ENCODE peak calls at places on chromosomes 7 and 10, in nine cellular contexts. L is lung; U is endothelial cell of umbilical vein; T is pancreas; S is heart right ventricle; A is fibroblast of lung; F is PC-9; I is CD4-positive, alpha-beta memory T cell; M is heart left ventricle. P is an unnamed sample.

GRCh38 chr10:124741281-124741921 is 2.8 kb downstream of the FAM53B start:
- DNase-seq in T (peak; percentile 70), L (peak; percentile 82), I (peak; percentile 79), U (peak; percentile 85), S (peak; percentile 81), M (peak; percentile 90), F (peak; percentile 42), A (peak; percentile 63), P (peak; percentile 92)

GRCh38 chr10:70192325-70192966 is 22.1 kb upstream of the SAR1A start:
- DNase-seq in F (no peak), L (no peak), A (no peak), I (no peak), S (no peak), U (no peak), T (no peak), M (no peak), P (no peak)

GRCh38 chr10:129704786-129705525 is 237.9 kb downstream of the MGMT start:
- DNase-seq in U (no peak), I (no peak), A (peak; percentile 21), F (no peak), S (no peak), T (no peak), L (no peak), M (no peak), P (no peak)

GRCh38 chr10:126252884-126253612 is 135.2 kb downstream of the ADAM12 start:
- DNase-seq in A (peak; percentile 100), S (no peak), F (no peak), M (no peak), T (no peak), U (peak; percentile 7), L (no peak), I (no peak), P (peak; percentile 74)

GRCh38 chr7:84209006-84209405 is 14.4 kb upstream of the SEMA3A start:
- DNase-seq in T (no peak), A (no peak), F (no peak), S (no peak), M (no peak), U (no peak), I (no peak), L (no peak), P (no peak)

GRCh38 chr10:70317272-70317942 is 33.6 kb upstream of the NPFFR1 start:
- DNase-seq in L (no peak), M (no peak), F (no peak), I (no peak), A (no peak), S (no peak), U (no peak), T (no peak), P (no peak)

GRCh38 chr10:178208-178607 is 43.0 kb downstream of the ZMYND11 start:
- DNase-seq in U (peak; percentile 66), I (peak; percentile 16), S (no peak), F (no peak), L (no peak), M (no peak), T (no peak), A (peak; percentile 45), P (no peak)

GRCh38 chr7:45661302-45661995 is 87.3 kb downstream of the ADCY1 start:
- DNase-seq in S (no peak), A (no peak), F (no peak), I (no peak), U (no peak), L (no peak), M (no peak), T (no peak), P (no peak)

GRCh38 chr7:18495412-18496335 is at the start of gene HDAC9:
- DNase-seq in S (peak; percentile 17), U (peak; percentile 63), M (peak; percentile 72), T (no peak), L (no peak), A (peak; percentile 77), I (no peak), F (no peak), P (peak; percentile 65)

GRCh38 chr10:96829029-96829773 is 2.9 kb upstream of the LCOR start:
- DNase-seq in F (no peak), L (no peak), S (no peak), I (no peak), T (no peak), A (no peak), U (no peak), M (no peak), P (no peak)

GRCh38 chr7:101625076-101625914 is 3.8 kb downstream of the MYL10 start:
- DNase-seq in A (peak; percentile 59), L (no peak), F (no peak), M (no peak), I (no peak), S (no peak), T (no peak), U (no peak), P (no peak)

GRCh38 chr7:2996141-2996540 is 47.5 kb downstream of the CARD11 start:
- DNase-seq in F (no peak), S (no peak), M (no peak), U (no peak), L (no peak), T (no peak), I (no peak), A (no peak), P (no peak)

GRCh38 chr7:95608344-95609173 is 12.2 kb upstream of the PDK4 start:
- DNase-seq in U (peak; percentile 99), F (peak; percentile 97), A (peak; percentile 82), S (peak; percentile 89), M (peak; percentile 96), L (peak; percentile 88), T (peak; percentile 90), I (no peak), P (peak; percentile 97)

GRCh38 chr10:110811791-110812581 is 59.7 kb upstream of the PDCD4 start:
- DNase-seq in T (peak; percentile 63), L (no peak), A (no peak), M (peak; percentile 75), S (peak; percentile 40), I (no peak), U (no peak), F (no peak), P (peak; percentile 39)

GRCh38 chr7:129462445-129462844 is 28.2 kb downstream of the STRIP2 start:
- DNase-seq in A (no peak), L (no peak), S (no peak), U (no peak), T (no peak), F (no peak), M (no peak), I (no peak), P (no peak)

GRCh38 chr10:132881186-132881920 is 61.0 kb downstream of the CFAP46 start:
- DNase-seq in F (no peak), S (peak; percentile 5), L (no peak), I (no peak), M (peak; percentile 7), A (no peak), T (no peak), U (no peak), P (no peak)

GRCh38 chr7:7138897-7139296 is 43.4 kb upstream of the C1GALT1 start:
- DNase-seq in L (no peak), A (no peak), F (peak; percentile 20), M (no peak), S (no peak), U (no peak), I (no peak), T (no peak), P (no peak)

GRCh38 chr10:131681122-131681521 is 219.7 kb upstream of the PPP2R2D start:
- DNase-seq in S (no peak), F (no peak), U (no peak), I (no peak), A (no peak), M (no peak), L (no peak), T (no peak), P (no peak)
- H3K9me3 ChIP-seq in S (no peaks in the 10 kb centered on the region), F (no peaks in the 10 kb centered on the region), U (peaks cover 17% of the 10 kb centered on the region), I (no peaks in the 10 kb centered on the region), A (no peaks in the 10 kb centered on the region), M (no peaks in the 10 kb centered on the region), L (peaks cover 3% of the 10 kb centered on the region), T (no peaks in the 10 kb centered on the region), P (no peaks in the 10 kb centered on the region)

GRCh38 chr7:76173566-76174205 is 28.0 kb upstream of the SRRM3 start:
- DNase-seq in F (no peak), U (no peak), A (no peak), T (no peak), M (no peak), S (no peak), L (no peak), I (no peak), P (no peak)

GRCh38 chr7:76182225-76182965 is 19.3 kb upstream of the SRRM3 start:
- DNase-seq in F (no peak), U (no peak), I (no peak), S (no peak), M (no peak), L (no peak), T (no peak), A (no peak), P (no peak)

GRCh38 chr7:76185187-76185915 is 16.3 kb upstream of the SRRM3 start:
- DNase-seq in I (no peak), F (no peak), L (no peak), M (no peak), S (no peak), A (no peak), T (no peak), U (no peak), P (no peak)

GRCh38 chr7:76179686-76180085 is 22.0 kb upstream of the SRRM3 start:
- DNase-seq in M (no peak), L (no peak), A (no peak), S (no peak), I (no peak), U (no peak), F (no peak), T (no peak), P (no peak)
- H3K27ac ChIP-seq in M (no peak overlapping the region), L (no peak overlapping the region), A (no peak overlapping the region), S (no peak overlapping the region), I (no peak overlapping the region), U (no peak overlapping the region), F (no peak overlapping the region), T (no peak overlapping the region), P (no peak overlapping the region)

DNA sequence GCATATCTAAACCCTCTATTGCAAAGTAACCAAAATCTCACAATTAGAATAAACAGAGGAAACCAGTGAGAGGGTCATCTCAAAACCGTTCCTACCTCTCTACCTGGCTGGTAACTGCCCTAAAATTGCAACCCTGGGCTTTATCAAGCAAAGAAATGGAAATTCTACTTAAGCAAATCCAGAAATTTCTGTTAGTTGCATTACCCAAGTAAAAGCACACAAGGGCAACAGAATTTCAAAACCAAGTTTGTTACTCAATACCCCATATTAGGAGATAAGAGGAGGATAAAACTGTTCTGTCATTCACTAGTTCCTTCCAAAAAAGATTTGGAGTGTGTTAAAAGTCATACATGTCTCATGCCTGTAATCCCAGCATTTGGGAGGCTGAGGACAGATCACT is 195.3 kb downstream of the FAM107B start:
- DNase-seq in L (no peak), T (no peak), F (peak; percentile 73), A (no peak), M (no peak), I (no peak), S (no peak), U (no peak), P (no peak)
- H3K4me3 ChIP-seq in L (no peak overlapping the region), T (no peak overlapping the region), F (peak overlapping the region; percentile 46), A (no peak overlapping the region), M (no peak overlapping the region), I (no peak overlapping the region), S (no peak overlapping the region), U (peak overlapping the region; percentile 39), P (no peak overlapping the region)

DNA sequence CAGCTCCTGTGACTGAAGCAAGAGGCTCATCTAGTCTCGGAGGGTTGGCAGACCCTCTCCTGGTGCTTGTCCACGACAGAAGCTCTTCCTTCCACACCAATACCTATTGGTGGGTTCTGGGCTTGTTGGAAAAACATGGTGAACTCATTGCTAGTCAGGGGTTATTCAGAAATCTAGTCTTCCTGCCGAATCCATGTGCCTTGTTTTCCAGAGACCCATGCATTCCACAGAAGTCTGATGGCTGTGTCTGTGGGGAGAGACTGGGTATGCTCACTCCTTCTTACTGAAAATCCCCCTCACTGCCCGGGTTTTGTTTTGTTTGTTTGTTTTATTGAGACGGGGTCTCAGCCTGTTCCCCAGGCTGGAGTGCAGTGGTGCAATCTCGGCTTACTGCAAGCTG is 138.3 kb downstream of the DNAJB6 start:
- DNase-seq in A (no peak), T (no peak), S (no peak), M (no peak), U (no peak), L (no peak), I (no peak), F (no peak), P (no peak)
- H3K9me3 ChIP-seq in A (no peaks in the 10 kb centered on the region), T (no peaks in the 10 kb centered on the region), S (peaks cover 25% of the 10 kb centered on the region), M (peaks cover 20% of the 10 kb centered on the region), U (no peaks in the 10 kb centered on the region), L (peaks cover 7% of the 10 kb centered on the region), I (peaks cover 7% of the 10 kb centered on the region), F (peaks cover 12% of the 10 kb centered on the region), P (no peaks in the 10 kb centered on the region)

P was measured in adrenal gland.